ENCODE peak calls at places on chromosomes 6 and 20, in five cellular contexts. C, N, D, Y and L are unnamed samples.

GRCh38 chr6:39593644-39594043 is 131.6 kb downstream of the KIF6 start:
- DNase-seq in C (no peak), N (no peak), D (no peak), Y (no peak), L (no peak)

GRCh38 chr20:63009988-63010769 is 3.4 kb upstream of the BHLHE23 start:
- DNase-seq in C (peak), N (no peak), D (peak), Y (peak), L (no peak)

GRCh38 chr20:34076952-34077351 is 35.1 kb downstream of the EIF2S2 start:
- DNase-seq in C (no peak), N (peak), D (no peak), Y (no peak), L (no peak)

GRCh38 chr6:44556046-44556445 is 168.5 kb downstream of the CDC5L start:
- DNase-seq in C (peak), N (no peak), D (no peak), Y (no peak), L (no peak)

GRCh38 chr20:7980332-7981046 is 39.1 kb downstream of the TMX4 start:
- DNase-seq in C (peak), N (no peak), D (peak), Y (peak), L (no peak)

GRCh38 chr6:81242634-81243033 is 509.8 kb downstream of the TENT5A start:
- DNase-seq in C (no peak), N (no peak), D (peak), Y (no peak), L (no peak)

GRCh38 chr20:4835244-4836177 is 113.8 kb downstream of the PRND start:
- DNase-seq in C (no peak), N (no peak), D (peak), Y (peak), L (no peak)

GRCh38 chr6:27293436-27294152 is 18.5 kb downstream of the POM121L2 start:
- DNase-seq in C (no peak), N (no peak), D (peak), Y (peak), L (no peak)

GRCh38 chr6:129317931-129318820 is 391.8 kb downstream of the ARHGAP18 start:
- DNase-seq in C (no peak), N (no peak), D (peak), Y (peak), L (no peak)

GRCh38 chr6:3294921-3295871 is 36.4 kb downstream of the PSMG4 start:
- DNase-seq in C (peak), N (no peak), D (no peak), Y (no peak), L (no peak)

GRCh38 chr20:41141153-41141815 is 3.9 kb downstream of the PLCG1 start:
- DNase-seq in C (no peak), N (peak), D (peak), Y (peak), L (no peak)

DNA sequence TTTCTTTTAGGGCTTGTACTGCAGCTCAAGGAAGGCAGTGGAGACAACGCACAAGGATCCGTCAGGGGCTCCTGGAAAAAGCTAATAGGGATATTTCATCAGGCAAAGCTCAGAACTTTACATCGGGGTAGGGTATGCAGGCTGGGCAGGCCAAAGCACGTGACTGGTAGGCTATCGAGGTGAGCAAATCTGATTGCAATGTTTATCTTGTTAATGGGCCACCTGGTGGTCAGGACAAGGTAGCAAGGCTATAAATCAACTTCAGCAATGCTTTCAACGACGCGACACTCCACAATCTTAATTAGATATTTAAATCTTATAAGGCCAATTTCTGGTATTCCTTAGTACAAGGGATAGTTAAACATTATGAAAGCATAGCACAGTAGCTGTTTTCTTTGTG is 1302.8 kb upstream of the EYS start:
- DNase-seq in C (peak), N (no peak), D (no peak), Y (no peak), L (no peak)
- TF ChIP-seq CTCF in C (peak), N (no peak), D (no peak), Y (no peak), L (no peak)

GRCh38 chr6:94254689-94255088 is 835.3 kb upstream of the EPHA7 start:
- DNase-seq in C (no peak), N (no peak), D (no peak), Y (no peak), L (no peak)
- TF ChIP-seq CTCF in C (no peak), N (no peak), D (no peak), Y (no peak), L (no peak)

DNA sequence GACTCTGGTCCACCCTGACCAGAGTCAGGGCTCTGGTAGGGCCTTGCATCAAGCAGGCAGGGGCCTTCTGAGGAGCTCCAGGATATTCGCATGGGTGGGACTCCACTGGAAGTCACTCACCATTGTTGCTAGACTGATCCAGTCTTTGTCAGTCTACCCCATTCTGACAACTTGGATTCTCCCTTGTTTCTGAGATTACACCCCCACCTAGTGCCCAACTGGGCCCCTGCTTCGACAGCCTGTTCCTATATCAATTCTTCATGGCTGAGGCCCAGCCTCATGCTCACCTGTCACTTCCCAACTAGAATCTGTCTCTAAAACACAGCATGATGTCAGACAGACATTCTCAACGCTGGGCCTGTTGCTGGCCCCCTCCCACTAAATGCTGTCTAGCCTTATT is 5.2 kb downstream of the SLC35D3 start:
- DNase-seq in C (peak), N (no peak), D (no peak), Y (peak), L (no peak)
- TF ChIP-seq CTCF in C (peak), N (no peak), D (peak), Y (peak), L (no peak)

DNA sequence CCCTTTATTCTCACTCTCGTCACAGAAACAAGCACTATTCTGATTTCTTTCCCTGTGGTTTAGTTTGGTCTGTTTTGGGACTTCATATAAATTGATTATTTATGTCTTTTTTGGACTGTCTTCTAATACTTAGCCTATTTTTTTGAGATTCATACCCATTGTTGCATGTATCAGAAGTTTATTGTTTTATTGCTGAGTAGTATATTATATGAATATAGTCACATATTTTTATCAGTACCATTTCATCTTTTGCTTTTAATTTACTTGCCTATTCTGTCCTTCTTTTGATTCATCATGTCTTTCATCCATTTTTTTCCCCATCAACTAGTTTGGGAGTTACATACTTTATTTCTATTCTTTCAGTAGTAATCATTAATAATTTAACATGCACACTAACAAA is 112.0 kb downstream of the ID4 start:
- DNase-seq in C (no peak), N (no peak), D (no peak), Y (no peak), L (no peak)
- TF ChIP-seq CTCF in C (no peak), N (no peak), D (no peak), Y (no peak), L (no peak)

DNA sequence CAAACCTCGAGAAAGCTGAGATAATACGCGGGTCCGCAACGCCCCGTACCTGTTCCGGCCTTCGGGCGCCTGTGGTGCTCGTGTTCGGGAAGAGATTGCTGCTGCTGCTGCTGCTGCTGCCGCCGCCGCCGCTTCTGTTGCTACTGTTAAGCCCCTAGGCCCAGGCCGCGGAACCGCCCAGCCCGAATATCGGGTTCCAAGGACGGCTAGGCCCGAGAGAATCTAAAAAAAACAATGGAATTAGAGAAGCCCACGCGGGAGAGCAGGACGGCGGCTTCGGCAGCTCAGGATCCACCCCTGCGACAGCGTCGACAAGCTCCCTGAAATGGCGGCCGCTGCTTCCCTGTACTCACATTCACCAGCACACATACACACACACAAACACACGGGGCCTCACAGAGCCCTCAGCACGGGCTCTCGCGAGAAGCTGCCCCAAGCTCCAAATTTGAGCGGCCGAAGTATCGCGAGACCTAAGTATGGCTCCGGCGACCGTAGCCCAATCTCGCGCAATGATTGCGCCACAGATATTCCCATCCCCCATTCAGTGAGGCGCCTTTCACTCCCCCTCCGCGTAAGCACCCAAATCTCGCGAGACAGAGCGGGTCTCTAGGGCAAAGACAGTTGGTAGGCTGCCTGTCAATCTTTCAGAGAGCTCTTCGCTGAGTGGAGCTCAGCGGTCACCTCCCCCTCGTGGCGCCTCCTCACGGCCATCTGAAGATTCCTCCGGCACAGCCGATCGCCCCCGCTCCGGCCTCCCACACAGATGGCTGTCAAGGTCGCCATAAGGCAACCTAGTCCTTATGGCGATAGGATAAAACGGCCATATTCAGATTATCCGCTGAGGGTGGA is at the start of gene RBM39:
- DNase-seq in C (peak), N (peak), D (peak), Y (peak), L (peak)
- TF ChIP-seq CTCF in C (no peak), N (peak), D (peak), Y (peak), L (no peak)

GRCh38 chr6:89122625-89123024 is 4.8 kb upstream of the SRSF12 start:
- DNase-seq in C (peak), N (no peak), D (peak), Y (peak), L (no peak)
- TF ChIP-seq CTCF in C (peak), N (peak), D (peak), Y (peak), L (no peak)

DNA sequence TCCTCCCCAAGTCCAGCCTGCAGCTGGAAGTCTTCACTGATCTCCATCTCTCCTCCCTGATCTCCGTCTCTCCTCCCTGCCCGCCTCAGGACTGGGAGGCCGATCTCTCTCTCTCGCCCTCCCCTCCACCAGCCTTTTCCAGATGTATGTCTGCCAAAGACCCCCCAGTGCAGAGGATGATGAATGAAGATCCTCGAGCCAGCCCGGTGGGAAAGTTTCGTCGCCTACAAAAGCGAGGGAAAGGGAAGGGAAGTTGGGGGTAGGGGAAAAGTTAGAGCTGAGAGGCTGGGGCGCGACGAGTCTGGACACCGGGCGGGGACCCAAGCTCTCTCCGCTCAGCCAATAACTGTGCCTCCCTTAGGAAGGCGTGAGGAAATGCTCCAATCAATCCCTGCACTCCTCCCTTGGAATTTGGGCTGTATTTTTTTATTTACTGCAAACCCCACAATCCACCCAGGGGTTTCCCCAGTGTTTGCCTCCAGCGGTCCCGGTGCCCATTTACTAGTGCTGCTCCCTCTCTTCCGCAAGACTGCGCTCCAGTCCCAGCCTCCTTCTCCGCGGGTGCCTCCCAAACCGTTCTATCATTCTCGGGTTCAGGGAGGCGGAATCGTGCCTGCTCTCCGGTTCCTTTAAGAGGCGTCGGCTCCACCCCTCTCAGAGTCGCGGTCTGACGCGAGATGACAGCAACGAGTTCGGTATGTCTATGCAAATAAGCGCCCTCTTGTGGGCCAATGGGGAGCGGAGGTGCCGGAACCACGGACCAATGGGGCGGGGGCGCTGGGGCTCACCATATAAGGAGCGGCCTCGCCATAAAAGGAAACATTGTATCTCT is at the start of gene SRF:
- DNase-seq in C (peak), N (no peak), D (peak), Y (peak), L (peak)
- TF ChIP-seq CTCF in C (no peak), N (no peak), D (no peak), Y (no peak), L (no peak)

DNA sequence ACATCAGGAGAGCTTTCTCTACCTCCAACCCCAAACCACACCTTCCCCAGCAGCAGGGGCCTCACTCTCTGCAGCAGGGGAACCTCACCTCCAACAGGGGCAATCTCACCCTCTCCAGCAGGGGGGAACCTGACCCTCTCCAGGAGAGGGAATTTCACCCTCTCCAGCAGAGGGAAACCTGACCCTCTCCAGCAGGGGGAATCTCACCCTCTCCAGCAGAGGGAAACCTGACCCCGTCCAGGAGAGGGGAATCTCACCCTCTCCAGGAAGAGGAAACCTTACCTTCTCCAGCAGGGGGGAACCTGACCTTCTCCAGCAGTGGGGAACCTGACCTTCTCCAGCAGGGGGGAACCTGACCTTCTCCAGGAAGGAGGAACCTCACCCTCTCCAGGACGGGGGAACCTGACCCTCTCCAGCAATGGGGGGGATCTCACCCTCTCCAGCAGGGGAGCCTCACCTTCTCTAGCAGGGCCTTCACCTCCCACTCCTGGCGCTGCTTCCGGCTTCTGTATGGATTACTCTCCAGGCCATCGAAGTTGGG is 3.1 kb downstream of the B3GALT4 start:
- DNase-seq in C (peak), N (no peak), D (peak), Y (peak), L (no peak)
- TF ChIP-seq CTCF in C (peak), N (no peak), D (peak), Y (peak), L (peak)